ENCODE peak calls at places on chromosomes 2 and 18, in four cellular contexts. S is fibroblast of lung, M is spleen, W is BE2C. U is an unnamed sample.

GRCh38 chr2:8328189-8328588 is 353.7 kb upstream of the ID2 start:
- DNase-seq in S (no peak), M (peak; percentile 82), W (no peak), U (no peak)

GRCh38 chr18:77022556-77022955 is 110.0 kb downstream of the MBP start:
- DNase-seq in S (no peak), M (no peak), W (no peak), U (no peak)

GRCh38 chr18:42339324-42339723 is 384.3 kb downstream of the PIK3C3 start:
- DNase-seq in S (no peak), M (no peak), W (no peak), U (no peak)

GRCh38 chr2:148044322-148044721 is 23.4 kb downstream of the MBD5 start:
- DNase-seq in S (no peak), M (no peak), W (no peak), U (no peak)

GRCh38 chr2:203804070-203804469 is 63.5 kb upstream of the CTLA4 start:
- DNase-seq in S (peak; percentile 91), M (no peak), W (no peak), U (peak; percentile 99)

GRCh38 chr2:183718246-183718645 is 594.0 kb downstream of the NUP35 start:
- DNase-seq in S (no peak), M (no peak), W (no peak), U (no peak)

GRCh38 chr2:223513771-223514455 is 88.2 kb downstream of the SCG2 start:
- DNase-seq in S (peak; percentile 56), M (no peak), W (no peak), U (peak; percentile 18)

GRCh38 chr18:23977709-23978483 is 36.7 kb upstream of the TTC39C start:
- DNase-seq in S (peak; percentile 22), M (no peak), W (no peak), U (peak; percentile 85)

GRCh38 chr2:157150747-157151146 is 106.8 kb upstream of the GALNT5 start:
- DNase-seq in S (peak; percentile 71), M (no peak), W (no peak), U (peak; percentile 12)

GRCh38 chr2:9165625-9166024 is 41.0 kb upstream of the ASAP2 start:
- DNase-seq in S (peak; percentile 34), M (no peak), W (peak; percentile 19), U (peak; percentile 58)

GRCh38 chr2:115165529-115166109 is 723.2 kb downstream of the DPP10 start:
- DNase-seq in S (peak; percentile 41), M (no peak), W (no peak), U (peak; percentile 13)

GRCh38 chr2:8566788-8567468 is 114.9 kb upstream of the ID2 start:
- DNase-seq in S (no peak), M (peak; percentile 41), W (no peak), U (no peak)

GRCh38 chr18:21458322-21458721 is 142.2 kb downstream of the ESCO1 start:
- DNase-seq in S (no peak), M (no peak), W (no peak), U (no peak)

GRCh38 chr18:56515522-56515921 is 122.9 kb downstream of the TXNL1 start:
- DNase-seq in S (peak; percentile 6), M (no peak), W (no peak), U (no peak)

GRCh38 chr2:220166616-220167015 is 539.2 kb downstream of the SLC4A3 start:
- DNase-seq in S (no peak), M (no peak), W (no peak), U (no peak)

GRCh38 chr2:109255594-109255993 is 126.6 kb downstream of the SH3RF3 start:
- DNase-seq in S (no peak), M (no peak), W (no peak), U (no peak)

GRCh38 chr2:141317986-141318385 is 812.8 kb downstream of the LRP1B start:
- DNase-seq in S (peak; percentile 22), M (no peak), W (no peak), U (peak; percentile 1)

GRCh38 chr2:191178806-191179514 is 28.2 kb upstream of the STAT4 start:
- DNase-seq in S (peak; percentile 90), M (no peak), W (no peak), U (peak; percentile 99)

GRCh38 chr2:202161106-202161836 is 77.1 kb downstream of the SUMO1 start:
- DNase-seq in S (no peak), M (no peak), W (no peak), U (peak; percentile 39)

GRCh38 chr2:160305081-160305750 is 105.1 kb upstream of the ITGB6 start:
- DNase-seq in S (peak; percentile 77), M (no peak), W (no peak), U (peak; percentile 74)

GRCh38 chr2:193371200-193371599 is 1176.5 kb upstream of the TMEFF2 start:
- DNase-seq in S (no peak), M (no peak), W (no peak), U (no peak)

GRCh38 chr2:27636766-27637165 is 7.9 kb downstream of the GPN1 start:
- DNase-seq in S (peak; percentile 28), M (no peak), W (no peak), U (no peak)

GRCh38 chr2:116988303-116988702 is 826.2 kb upstream of the DDX18 start:
- DNase-seq in S (no peak), M (no peak), W (no peak), U (no peak)

GRCh38 chr2:205758051-205758450 is 75.8 kb downstream of the NRP2 start:
- DNase-seq in S (peak; percentile 80), M (no peak), W (no peak), U (peak; percentile 83)

GRCh38 chr2:191230174-191230573 is 15.0 kb upstream of the MYO1B start:
- DNase-seq in S (peak; percentile 73), M (no peak), W (no peak), U (peak; percentile 80)

GRCh38 chr2:176449852-176450251 is 180.6 kb downstream of the MTX2 start:
- DNase-seq in S (no peak), M (no peak), W (no peak), U (no peak)

GRCh38 chr2:139122711-139123158 is 342.5 kb upstream of the NXPH2 start:
- DNase-seq in S (no peak), M (no peak), W (no peak), U (peak; percentile 62)

GRCh38 chr18:50836521-50836957 is 16.7 kb upstream of the MRO start:
- DNase-seq in S (peak; percentile 56), M (no peak), W (no peak), U (peak; percentile 78)

GRCh38 chr2:165155152-165155551 is 48.7 kb downstream of the SCN3A start:
- DNase-seq in S (no peak), M (no peak), W (no peak), U (no peak)

GRCh38 chr2:177328056-177328455 is 63.5 kb upstream of the NFE2L2 start:
- DNase-seq in S (peak; percentile 36), M (no peak), W (no peak), U (peak; percentile 84)

GRCh38 chr2:9106338-9107167 is 100.1 kb upstream of the ASAP2 start:
- DNase-seq in S (no peak), M (no peak), W (no peak), U (peak; percentile 38)

GRCh38 chr18:32158108-32158624 is 31.7 kb upstream of the MEP1B start:
- DNase-seq in S (peak; percentile 92), M (peak; percentile 85), W (peak; percentile 61), U (peak; percentile 93)

GRCh38 chr2:100984892-100985307 is 17.2 kb upstream of the RPL31 start:
- DNase-seq in S (peak; percentile 76), M (peak; percentile 91), W (peak; percentile 63), U (peak; percentile 77)

GRCh38 chr2:15942711-15943345 is 2.5 kb downstream of the MYCN start:
- DNase-seq in S (no peak), M (no peak), W (peak; percentile 100), U (no peak)
- H3K4me3 ChIP-seq in S (no peak overlapping the region), M (no peak overlapping the region), W (peak overlapping the region; percentile 0), U (no peak overlapping the region)

GRCh38 chr2:185984670-185985069 is 246.1 kb downstream of the FSIP2 start:
- DNase-seq in S (peak; percentile 53), M (no peak), W (no peak), U (peak; percentile 3)

GRCh38 chr2:185978634-185979405 is 240.2 kb downstream of the FSIP2 start:
- DNase-seq in S (peak; percentile 65), M (no peak), W (peak; percentile 8), U (peak; percentile 18)

GRCh38 chr2:185980944-185981343 is 242.3 kb downstream of the FSIP2 start:
- DNase-seq in S (no peak), M (no peak), W (no peak), U (no peak)

DNA sequence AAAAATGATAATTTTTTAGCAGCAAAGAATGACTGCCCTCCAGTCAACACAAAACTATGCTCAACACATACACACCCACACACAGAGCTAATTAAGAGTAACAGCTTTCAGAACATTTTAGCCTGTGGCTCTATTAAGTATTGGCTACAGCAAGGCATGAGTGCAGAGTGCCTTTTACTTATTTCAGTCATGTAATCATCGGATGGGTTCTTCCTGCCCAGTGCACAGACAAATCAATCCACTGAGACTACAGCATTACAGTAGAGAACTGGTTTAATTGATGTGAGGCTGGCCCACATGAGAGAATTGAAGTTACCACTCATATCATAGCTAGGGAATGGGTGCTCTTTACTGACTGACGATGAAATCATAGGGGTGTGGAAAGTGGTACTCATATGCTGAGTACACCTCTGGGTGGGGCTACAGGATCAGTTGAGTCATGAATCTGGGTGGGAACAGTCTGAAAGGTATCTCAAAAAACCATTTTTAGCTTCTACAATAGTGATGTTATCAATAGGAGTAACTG is 241.0 kb downstream of the FSIP2 start:
- DNase-seq in S (peak; percentile 12), M (no peak), W (peak; percentile 15), U (no peak)
- TF ChIP-seq CTCF in S (no peak), M (no peak), W (peak; percentile 30), U (peak; percentile 1)

GRCh38 chr2:218881744-218882462 is 1.3 kb downstream of the WNT10A start:
- DNase-seq in S (no peak), M (peak; percentile 74), W (peak; percentile 5), U (no peak)

GRCh38 chr2:218884519-218884918 is 3.9 kb downstream of the WNT10A start:
- DNase-seq in S (no peak), M (no peak), W (no peak), U (no peak)

GRCh38 chr2:218883491-218884490 is 3.1 kb downstream of the WNT10A start:
- DNase-seq in S (no peak), M (peak; percentile 86), W (peak; percentile 50), U (no peak)

GRCh38 chr2:218882463-218882821 is 1.8 kb downstream of the WNT10A start:
- DNase-seq in S (no peak), M (no peak), W (no peak), U (no peak)

GRCh38 chr2:218882866-218883366 is 2.3 kb downstream of the WNT10A start:
- DNase-seq in S (no peak), M (peak; percentile 62), W (peak; percentile 29), U (no peak)
- H3K4me3 ChIP-seq in S (no peak overlapping the region), M (peak overlapping the region; percentile 31), W (no peak overlapping the region), U (no peak overlapping the region)

GRCh38 chr2:134785659-134786058 is 52.8 kb upstream of the ACMSD start:
- DNase-seq in S (no peak), M (no peak), W (no peak), U (no peak)

GRCh38 chr2:134788417-134788816 is 50.0 kb upstream of the ACMSD start:
- DNase-seq in S (no peak), M (no peak), W (no peak), U (no peak)

GRCh38 chr2:134792147-134792546 is 46.3 kb upstream of the ACMSD start:
- DNase-seq in S (no peak), M (no peak), W (no peak), U (no peak)

GRCh38 chr2:134791606-134792005 is 46.8 kb upstream of the ACMSD start:
- DNase-seq in S (no peak), M (no peak), W (no peak), U (no peak)

DNA sequence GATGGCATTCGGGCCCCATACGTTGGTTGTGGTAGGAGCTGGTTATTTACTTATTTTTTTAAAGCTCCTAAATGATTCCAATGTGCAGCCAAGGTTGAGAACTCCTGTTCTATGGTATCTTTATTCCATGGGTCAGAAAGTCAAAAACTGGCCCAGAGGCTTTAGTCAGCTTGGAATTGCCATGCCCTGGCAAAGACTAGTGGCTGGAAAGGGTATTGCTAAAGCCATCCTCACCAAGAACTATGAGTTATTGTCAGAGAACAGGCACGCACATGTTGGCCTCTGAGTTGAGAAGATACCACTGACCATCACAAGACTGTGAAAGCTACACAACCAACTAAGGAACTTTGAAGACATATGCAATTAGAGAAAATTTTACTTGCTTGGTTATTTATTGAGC is 47.9 kb upstream of the ACMSD start:
- DNase-seq in S (no peak), M (no peak), W (no peak), U (no peak)
- TF ChIP-seq CTCF in S (no peak), M (no peak), W (peak; percentile 24), U (peak; percentile 24)

U was measured in fibroblast of the aortic adventitia.